ENCODE peak calls at places on chromosomes 3 and 15, in five cellular contexts. A, C, J, F and I are unnamed samples.

GRCh38 chr15:63027646-63028045 is 14.9 kb upstream of the TPM1 start:
- DNase-seq in A (no peak), C (no peak), J (no peak), F (no peak), I (no peak)

GRCh38 chr3:58306662-58307286 is 454 bp downstream of the HTD2 start:
- DNase-seq in A (no peak), C (peak; percentile 57), J (no peak), F (peak; percentile 25), I (no peak)

GRCh38 chr3:112038863-112039262 is 4.3 kb downstream of the TMPRSS7 start:
- DNase-seq in A (no peak), C (no peak), J (no peak), F (no peak), I (no peak)

GRCh38 chr3:39812537-39812936 is 3.1 kb downstream of the MYRIP start:
- DNase-seq in A (no peak), C (no peak), J (no peak), F (no peak), I (no peak)

GRCh38 chr3:184443364-184443763 is 63.5 kb downstream of the CHRD start:
- DNase-seq in A (no peak), C (no peak), J (no peak), F (no peak), I (no peak)

GRCh38 chr3:12198301-12198700 is 39.6 kb upstream of the TIMP4 start:
- DNase-seq in A (no peak), C (no peak), J (peak; percentile 53), F (no peak), I (no peak)

GRCh38 chr15:33200444-33200843 is 5.9 kb upstream of the FMN1 start:
- DNase-seq in A (no peak), C (no peak), J (no peak), F (no peak), I (no peak)

GRCh38 chr3:131444180-131444579 is 58.6 kb downstream of the MRPL3 start:
- DNase-seq in A (no peak), C (no peak), J (no peak), F (no peak), I (no peak)

GRCh38 chr3:42247576-42248027 is 18.4 kb downstream of the CCK start:
- DNase-seq in A (peak; percentile 29), C (peak; percentile 49), J (peak; percentile 57), F (peak; percentile 40), I (peak; percentile 22)

GRCh38 chr15:74783808-74784175 is 1.9 kb downstream of the CSK start:
- DNase-seq in A (no peak), C (no peak), J (no peak), F (no peak), I (no peak)

GRCh38 chr3:186261638-186262037 is 100.4 kb downstream of the DGKG start:
- DNase-seq in A (no peak), C (no peak), J (no peak), F (no peak), I (peak; percentile 42)

GRCh38 chr15:52798529-52799101 is 8.5 kb upstream of the ONECUT1 start:
- DNase-seq in A (no peak), C (no peak), J (no peak), F (no peak), I (no peak)

GRCh38 chr3:178291555-178291954 is 244.7 kb upstream of the KCNMB2 start:
- DNase-seq in A (no peak), C (no peak), J (no peak), F (no peak), I (no peak)

GRCh38 chr15:69700380-69700779 is 247.8 kb downstream of the RPLP1 start:
- DNase-seq in A (no peak), C (no peak), J (no peak), F (no peak), I (no peak)

GRCh38 chr3:85864896-85865295 is 906.1 kb downstream of the CADM2 start:
- DNase-seq in A (no peak), C (no peak), J (no peak), F (no peak), I (no peak)

GRCh38 chr3:55000546-55000945 is 72.7 kb upstream of the LRTM1 start:
- DNase-seq in A (peak; percentile 40), C (no peak), J (peak; percentile 81), F (no peak), I (no peak)

GRCh38 chr3:58572013-58572633 is 5.1 kb downstream of the FAM107A start:
- DNase-seq in A (no peak), C (no peak), J (peak; percentile 88), F (no peak), I (no peak)

GRCh38 chr3:156382458-156383346 is 172.2 kb downstream of the SSR3 start:
- DNase-seq in A (no peak), C (no peak), J (no peak), F (no peak), I (peak; percentile 5)

GRCh38 chr3:114839476-114839875 is 307.6 kb downstream of the ZBTB20 start:
- DNase-seq in A (no peak), C (no peak), J (no peak), F (no peak), I (no peak)

GRCh38 chr3:86702381-86702958 is 288.5 kb downstream of the VGLL3 start:
- DNase-seq in A (no peak), C (no peak), J (no peak), F (no peak), I (no peak)

GRCh38 chr3:149454746-149455145 is 19.8 kb upstream of the TM4SF4 start:
- DNase-seq in A (no peak), C (no peak), J (no peak), F (no peak), I (no peak)

GRCh38 chr3:17752441-17752840 is 10.0 kb upstream of the TBC1D5 start:
- DNase-seq in A (no peak), C (no peak), J (no peak), F (no peak), I (no peak)

GRCh38 chr15:44340410-44340809 is 51.9 kb downstream of the GOLM2 start:
- DNase-seq in A (no peak), C (no peak), J (peak; percentile 86), F (no peak), I (no peak)

GRCh38 chr15:93584021-93584420 is 495.0 kb upstream of the RGMA start:
- DNase-seq in A (no peak), C (peak; percentile 43), J (no peak), F (no peak), I (no peak)

GRCh38 chr15:66703540-66703941 is 1.5 kb downstream of the SMAD6 start:
- DNase-seq in A (no peak), C (peak; percentile 72), J (no peak), F (no peak), I (no peak)

GRCh38 chr3:187841552-187841951 is 96.3 kb upstream of the BCL6 start:
- DNase-seq in A (no peak), C (no peak), J (no peak), F (no peak), I (no peak)

GRCh38 chr3:64594129-64594528 is 93.7 kb downstream of the ADAMTS9 start:
- DNase-seq in A (no peak), C (peak; percentile 62), J (peak; percentile 19), F (no peak), I (no peak)

GRCh38 chr3:37138816-37139215 is 35.6 kb downstream of the LRRFIP2 start:
- DNase-seq in A (no peak), C (no peak), J (no peak), F (no peak), I (no peak)

GRCh38 chr15:61634837-61635236 is 405.7 kb upstream of the RORA start:
- DNase-seq in A (no peak), C (no peak), J (no peak), F (no peak), I (no peak)

GRCh38 chr3:12907729-12908128 is 66.4 kb upstream of the RPL32 start:
- DNase-seq in A (no peak), C (no peak), J (no peak), F (no peak), I (no peak)